ENCODE peak calls at places on chromosomes 6 and 20, in four cellular contexts. H is foreskin fibroblast, E is skeletal muscle cell, B is adipocyte. D is an unnamed sample.

GRCh38 chr20:8853805-8854338 is 215.0 kb upstream of the PLCB4 start:
- DNase-seq in H (peak), E (peak), B (peak), D (peak)

GRCh38 chr6:142802124-142802523 is 142.9 kb downstream of the HIVEP2 start:
- DNase-seq in H (peak), E (peak), B (peak), D (peak)

GRCh38 chr6:121835662-121836061 is 400.2 kb downstream of the GJA1 start:
- DNase-seq in H (no peak), E (no peak), B (no peak), D (no peak)

GRCh38 chr6:110486756-110487155 is 10.3 kb upstream of the SLC22A16 start:
- DNase-seq in H (no peak), E (no peak), B (no peak), D (no peak)

GRCh38 chr6:159577564-159577963 is 115.5 kb downstream of the SOD2 start:
- DNase-seq in H (no peak), E (no peak), B (no peak), D (peak)

GRCh38 chr20:32959351-32960221 is 44.6 kb downstream of the SUN5 start:
- DNase-seq in H (no peak), E (no peak), B (no peak), D (no peak)

GRCh38 chr6:112309244-112309643 is 37.9 kb upstream of the RFPL4B start:
- DNase-seq in H (no peak), E (no peak), B (no peak), D (no peak)

GRCh38 chr20:2626853-2627541 is 25.4 kb upstream of the NOP56 start:
- DNase-seq in H (peak), E (peak), B (peak), D (peak)

GRCh38 chr20:57653546-57653900 is 33.3 kb upstream of the ZBP1 start:
- DNase-seq in H (no peak), E (no peak), B (no peak), D (no peak)

GRCh38 chr6:109441069-109441816 is 719 bp downstream of the SMPD2 start:
- DNase-seq in H (no peak), E (no peak), B (peak), D (no peak)

GRCh38 chr6:158290659-158291058 is 21.6 kb upstream of the TULP4 start:
- DNase-seq in H (no peak), E (no peak), B (no peak), D (no peak)

GRCh38 chr20:47854687-47855212 is 69.5 kb upstream of the SULF2 start:
- DNase-seq in H (peak), E (no peak), B (peak), D (no peak)

GRCh38 chr6:145506554-145506953 is 228.8 kb downstream of the EPM2A start:
- DNase-seq in H (no peak), E (no peak), B (peak), D (no peak)

D was measured in kidney epithelial cell.